ENCODE peak calls at places on chromosome 17, in four cellular contexts. G is thoracic aorta, F is Caco-2, D is endodermal cell. T is an unnamed sample. For H3K9me3 and H3K36me3, the result is how much of the 10 kb centered on the place peaks cover.

GRCh38 chr17:66287911-66288310 is 14.5 kb upstream of the PRKCA start:
- DNase-seq in G (no peak), F (no peak), D (no peak), T (no peak)

GRCh38 chr17:21357281-21357680 is 18.9 kb upstream of the KCNJ12 start:
- DNase-seq in G (no peak), F (no peak), D (no peak), T (no peak)

GRCh38 chr17:30368896-30369720 is 9.6 kb upstream of the CPD start:
- DNase-seq in G (no peak), F (no peak), D (no peak), T (no peak)

GRCh38 chr17:40530988-40531971 is 29.9 kb upstream of the TNS4 start:
- DNase-seq in G (no peak), F (no peak), D (peak), T (peak)

GRCh38 chr17:74097461-74098131 is 105.9 kb upstream of the RPL38 start:
- DNase-seq in G (no peak), F (no peak), D (no peak), T (no peak)

GRCh38 chr17:30345527-30346075 is 11.7 kb upstream of the TMIGD1 start:
- DNase-seq in G (no peak), F (no peak), D (no peak), T (no peak)

GRCh38 chr17:17079761-17080160 is 37.5 kb downstream of the MPRIP start:
- DNase-seq in G (no peak), F (no peak), D (no peak), T (peak)

GRCh38 chr17:66541461-66542182 is 239.2 kb downstream of the PRKCA start:
- DNase-seq in G (no peak), F (no peak), D (no peak), T (no peak)

GRCh38 chr17:76686538-76687277 is 24.1 kb downstream of the MXRA7 start:
- DNase-seq in G (no peak), F (peak), D (no peak), T (no peak)

GRCh38 chr17:56699186-56699895 is 105.8 kb downstream of the NOG start:
- DNase-seq in G (peak), F (peak), D (peak), T (no peak)

GRCh38 chr17:58918072-58918471 is 162.4 kb downstream of the PPM1E start:
- DNase-seq in G (no peak), F (no peak), D (no peak), T (no peak)

GRCh38 chr17:39002991-39003715 is 36.0 kb upstream of the FBXO47 start:
- DNase-seq in G (no peak), F (no peak), D (no peak), T (no peak)

GRCh38 chr17:70736375-70736957 is 567.1 kb downstream of the KCNJ2 start:
- DNase-seq in G (no peak), F (no peak), D (no peak), T (no peak)

GRCh38 chr17:12554251-12554650 is 111.4 kb upstream of the MYOCD start:
- DNase-seq in G (no peak), F (no peak), D (no peak), T (no peak)

GRCh38 chr17:79630821-79631639 is 20.2 kb upstream of the RBFOX3 start:
- DNase-seq in G (no peak), F (peak), D (peak), T (no peak)

DNA sequence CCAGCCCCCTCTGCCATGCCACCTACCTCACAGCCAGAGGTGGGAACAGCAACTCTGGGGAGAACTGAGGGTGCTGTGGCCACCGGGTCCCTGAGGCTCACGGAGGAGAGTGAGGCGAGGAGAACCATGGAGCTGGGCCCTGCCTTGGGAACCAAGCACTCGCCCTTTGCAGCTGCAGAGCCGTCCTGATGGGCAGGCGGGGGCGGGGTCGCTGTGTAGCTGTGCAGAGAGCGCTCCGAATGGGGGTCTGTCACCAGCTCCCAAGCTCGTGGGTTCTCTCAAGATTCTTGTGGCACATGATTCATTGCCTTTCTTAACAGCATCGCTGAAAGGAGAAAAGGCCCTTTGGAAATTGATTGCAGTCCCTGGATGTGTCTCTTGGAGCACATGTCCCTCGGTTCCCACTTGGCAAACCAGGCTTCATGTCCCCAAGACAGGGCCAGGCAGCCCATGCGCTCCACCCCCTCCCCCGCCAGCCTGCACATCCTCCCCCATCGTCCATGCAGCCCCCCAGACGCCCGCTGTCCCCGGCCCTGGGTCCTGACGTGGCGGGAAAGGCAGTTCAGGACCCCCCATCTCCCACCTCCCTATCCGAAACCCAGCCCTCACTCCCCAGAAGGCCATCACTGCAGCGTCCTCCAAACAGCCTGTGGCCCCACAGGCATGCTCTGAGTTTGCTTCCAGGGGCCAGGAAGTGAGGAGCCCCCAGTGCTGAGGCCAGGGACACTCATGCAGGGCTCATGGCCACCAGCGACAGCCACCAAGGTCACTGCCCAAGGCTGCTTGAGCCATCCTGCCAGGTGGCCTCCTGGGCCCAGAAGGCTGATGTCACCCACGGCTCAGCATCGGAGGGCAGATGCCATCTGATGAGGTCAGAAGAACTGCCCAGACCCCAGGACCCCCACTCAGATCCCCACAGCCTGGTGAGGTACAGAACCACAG is 20.6 kb upstream of the CHMP6 start:
- DNase-seq in G (no peak), F (no peak), D (no peak), T (peak)
- TF ChIP-seq CTCF in G (no peak), F (no peak), D (no peak), T (no peak)

DNA sequence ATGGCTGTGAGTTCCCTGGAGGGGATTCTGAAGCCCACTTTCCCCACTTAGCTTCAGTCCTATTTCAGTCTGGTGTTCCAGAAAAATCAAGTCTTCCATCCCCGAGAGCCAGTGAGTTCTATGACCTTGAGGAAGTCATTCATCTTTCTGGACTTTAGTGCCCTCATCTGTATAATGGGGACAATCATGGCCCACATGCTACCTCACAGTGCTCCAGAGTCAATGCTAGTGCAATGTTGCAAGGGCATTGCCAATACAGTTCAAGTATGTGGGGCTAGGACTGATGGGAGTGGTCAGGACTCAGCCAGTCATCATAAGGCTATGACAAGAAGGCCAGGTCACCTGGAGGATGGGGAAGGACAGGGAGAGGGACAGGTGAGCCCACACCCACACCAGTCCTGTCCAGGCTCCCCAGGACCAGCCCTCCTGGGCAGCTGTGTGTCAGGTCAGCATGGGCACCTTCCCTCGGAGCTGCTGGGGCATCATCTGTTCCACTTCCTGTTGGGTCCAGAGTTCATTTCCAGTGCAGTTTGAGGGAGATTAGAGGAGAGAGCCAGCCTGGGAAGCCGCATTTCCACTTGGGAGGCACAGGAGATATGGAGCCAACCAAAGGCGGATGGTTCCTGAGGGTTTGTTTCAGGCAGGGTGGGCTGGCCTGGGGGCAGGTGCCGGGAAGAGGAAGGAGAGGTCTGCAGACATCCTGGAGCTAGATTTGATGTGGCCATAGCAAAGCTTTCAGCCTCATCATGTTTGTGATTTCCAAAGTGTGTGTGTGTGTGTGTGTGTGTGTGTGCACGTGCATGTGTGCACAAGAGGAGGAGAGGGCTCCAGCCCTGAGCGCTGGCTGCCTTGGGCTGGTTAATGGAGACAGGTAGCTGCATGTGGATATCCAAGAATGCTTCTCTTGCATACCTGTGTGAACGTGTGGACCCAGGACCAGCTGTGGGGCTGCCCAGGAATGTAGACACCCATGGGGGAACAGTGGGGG is 3.9 kb upstream of the WNT9B start:
- DNase-seq in G (no peak), F (no peak), D (peak), T (peak)
- H3K9me3 ChIP-seq in G (under half), F (under half), D (under half), T (under half)

GRCh38 chr17:61739002-61739401 is 124.3 kb downstream of the BRIP1 start:
- DNase-seq in G (no peak), F (no peak), D (no peak), T (no peak)
- H3K36me3 ChIP-seq in G (under half), F (under half), D (under half), T (under half)

DNA sequence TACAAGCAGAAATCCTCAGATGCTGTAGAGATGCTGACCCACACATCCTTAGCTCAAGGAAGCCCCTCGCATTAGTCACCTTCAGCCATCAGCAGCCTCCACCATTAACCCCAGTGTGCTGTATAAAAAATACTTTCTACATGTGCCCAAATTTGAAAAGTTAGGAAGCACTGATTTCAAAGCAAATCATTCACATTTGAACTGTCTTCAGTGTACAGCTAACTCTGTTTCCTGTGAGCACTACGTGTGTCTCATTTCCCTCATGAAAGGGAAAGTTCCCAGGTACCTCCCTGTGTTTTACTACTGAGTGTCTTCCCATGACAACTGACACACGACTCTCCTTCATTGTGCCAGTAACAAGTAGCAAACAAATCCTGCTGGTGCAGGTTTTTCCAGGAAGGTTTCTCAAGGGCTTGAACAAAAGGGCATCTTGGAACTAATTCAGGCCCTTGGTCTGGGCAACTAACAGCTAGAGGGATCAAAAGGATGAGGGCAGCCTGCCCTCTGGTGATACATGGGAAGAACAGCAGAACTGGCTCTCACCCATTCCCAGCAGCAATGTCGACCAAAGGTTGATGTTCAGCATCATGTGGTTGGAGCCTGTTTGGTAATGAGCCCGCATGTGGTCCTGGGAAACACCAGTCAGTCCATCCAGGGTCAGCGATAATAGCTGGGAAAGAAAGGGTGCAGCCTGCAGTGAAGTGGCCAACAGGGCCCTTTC is 4.0 kb downstream of the SLC35B1 start:
- DNase-seq in G (no peak), F (peak), D (peak), T (peak)
- TF ChIP-seq CTCF in G (peak), F (peak), D (peak), T (no peak)

GRCh38 chr17:5184284-5184683 is 7.4 kb downstream of the ZNF594 start:
- DNase-seq in G (no peak), F (no peak), D (peak), T (no peak)
- H3K9me3 ChIP-seq in G (half or more), F (under half), D (half or more), T (half or more)

GRCh38 chr17:43907425-43907981 is at the start of gene MPP2:
- DNase-seq in G (no peak), F (peak), D (peak), T (peak)

GRCh38 chr17:43906951-43907424 is 348 bp downstream of the MPP2 start:
- DNase-seq in G (no peak), F (no peak), D (no peak), T (no peak)

GRCh38 chr17:43909537-43910231 is 2.3 kb upstream of the MPP2 start:
- DNase-seq in G (no peak), F (no peak), D (peak), T (no peak)

GRCh38 chr17:43905985-43906852 is 1.1 kb downstream of the MPP2 start:
- DNase-seq in G (peak), F (no peak), D (peak), T (no peak)

DNA sequence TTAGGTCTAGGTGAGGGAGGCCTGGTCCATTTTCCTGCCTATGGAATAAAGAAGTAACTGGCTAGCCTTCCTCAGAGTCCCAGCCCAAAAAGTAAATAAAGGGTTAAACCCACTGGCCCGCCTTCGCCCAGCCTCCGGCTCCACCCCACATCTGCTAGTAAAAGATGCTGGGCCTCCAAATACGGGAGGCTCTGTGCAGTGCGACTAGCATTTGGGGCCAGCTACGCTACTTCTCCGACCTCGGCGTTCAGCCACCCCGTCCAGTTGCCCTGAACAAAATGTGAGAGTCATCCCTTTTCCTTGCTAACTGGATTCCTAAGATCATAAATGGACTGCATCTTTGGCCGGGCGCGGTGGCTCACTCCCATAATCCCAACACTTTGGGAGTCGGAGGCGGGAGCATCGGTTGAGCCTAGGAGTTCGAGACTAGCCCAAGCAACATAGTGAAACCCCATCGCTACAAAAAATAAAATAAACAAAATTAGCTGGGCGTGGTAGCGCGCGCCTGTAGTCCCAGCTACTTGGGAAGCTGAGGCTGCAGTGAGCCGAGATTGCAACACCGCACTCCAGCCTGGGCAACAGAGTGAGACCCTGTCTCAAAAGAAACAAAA is 880 bp upstream of the MPP2 start:
- DNase-seq in G (peak), F (peak), D (peak), T (no peak)
- H3K36me3 ChIP-seq in G (under half), F (under half), D (under half), T (under half)

GRCh38 chr17:45310380-45311324 is 6.2 kb downstream of the MAP3K14 start:
- DNase-seq in G (no peak), F (no peak), D (no peak), T (no peak)

GRCh38 chr17:45311762-45312476 is 4.9 kb downstream of the MAP3K14 start:
- DNase-seq in G (no peak), F (peak), D (peak), T (peak)

GRCh38 chr17:45312477-45313418 is 4.1 kb downstream of the MAP3K14 start:
- DNase-seq in G (no peak), F (no peak), D (peak), T (no peak)

GRCh38 chr17:45309400-45309799 is 7.4 kb downstream of the MAP3K14 start:
- DNase-seq in G (no peak), F (no peak), D (no peak), T (no peak)

GRCh38 chr17:45311406-45311761 is 5.4 kb downstream of the MAP3K14 start:
- DNase-seq in G (no peak), F (no peak), D (peak), T (no peak)
- TF ChIP-seq CTCF in G (no peak), F (no peak), D (no peak), T (no peak)

DNA sequence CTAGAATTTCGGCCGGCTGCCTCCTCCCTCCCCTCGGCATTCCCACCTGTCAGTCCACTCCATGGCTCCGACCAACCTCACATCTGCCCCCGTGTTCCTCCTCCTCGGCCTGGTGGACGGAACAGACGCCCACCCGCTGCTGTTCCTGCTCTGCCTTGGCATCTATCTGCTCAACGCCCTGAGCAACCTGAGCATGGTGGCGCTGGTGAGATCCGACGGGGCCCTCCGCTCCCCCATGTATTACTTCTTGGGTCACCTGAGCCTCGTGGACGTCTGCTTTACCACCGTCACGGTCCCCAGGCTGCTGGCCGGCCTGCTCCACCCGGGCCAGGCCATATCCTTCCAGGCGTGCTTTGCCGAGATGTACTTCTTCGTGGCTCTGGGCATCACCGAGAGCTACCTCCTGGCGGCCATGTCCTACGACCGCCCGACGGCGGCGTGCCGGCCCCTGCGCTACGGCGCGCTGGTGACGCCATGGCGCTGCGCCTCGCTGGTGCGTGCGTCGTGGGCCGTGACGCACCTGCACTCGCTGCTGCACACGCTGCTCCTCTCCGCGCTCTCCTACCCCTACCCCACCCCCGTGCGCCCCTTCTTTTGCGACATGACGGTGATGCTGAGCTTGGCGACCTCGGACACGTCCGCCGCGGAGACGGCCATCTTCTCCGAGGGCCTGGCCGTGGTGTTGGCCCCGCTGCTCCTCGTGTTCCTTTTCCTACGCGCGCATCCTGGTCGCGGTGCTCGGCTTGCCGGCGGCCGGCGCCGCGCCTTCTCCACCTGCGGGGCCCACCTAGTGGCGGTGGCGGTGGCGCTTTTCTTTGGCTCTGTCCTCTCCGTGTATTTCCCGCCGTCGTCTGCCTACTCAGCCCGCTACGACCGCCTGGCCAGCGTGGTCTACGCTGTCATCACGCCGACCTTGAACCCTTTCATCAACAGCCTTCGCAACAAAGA is at the start of gene OR3A2:
- DNase-seq in G (no peak), F (no peak), D (peak), T (no peak)
- H3K9me3 ChIP-seq in G (under half), F (under half), D (under half), T (under half)

T was measured in spleen.